ENCODE peak calls at places on chromosomes 6 and 20, in seven cellular contexts. B is epithelial cell of prostate; L is hepatic stellate cell; D is NCI-H774; Q is occipital lobe; I is activated T-cell treated with anti-CD3 and anti-CD28 coated beads, Interleukin-2, amount 50 U/mL, for 72 hours; O is activated T-helper 9 cell treated with anti-CD3 and anti-CD28 coated beads, Interleukin-2, amount 50 U/mL, for 16 hours. E is an unnamed sample.

GRCh38 chr20:56653221-56653620 is 24.1 kb downstream of the TFAP2C start:
- DNase-seq in O (no peak), I (no peak), L (no peak), D (no peak), Q (no peak), B (no peak), E (no peak)

GRCh38 chr6:133245033-133245903 is 4.1 kb downstream of the EYA4 start:
- DNase-seq in D (no peak), I (no peak), O (no peak), Q (no peak), L (no peak), B (no peak), E (no peak)

GRCh38 chr6:15320683-15321082 is 74.8 kb downstream of the JARID2 start:
- DNase-seq in O (no peak), Q (no peak), I (no peak), B (no peak), D (no peak), L (no peak), E (no peak)

GRCh38 chr20:31605902-31606677 is 1.0 kb downstream of the ID1 start:
- DNase-seq in I (no peak), Q (no peak), B (no peak), D (no peak), O (no peak), L (no peak), E (peak; percentile 44)

GRCh38 chr6:47371139-47371874 is 61.6 kb upstream of the TNFRSF21 start:
- DNase-seq in B (no peak), L (no peak), Q (no peak), O (no peak), I (no peak), D (no peak), E (no peak)

GRCh38 chr6:128358111-128358780 is 162.2 kb downstream of the PTPRK start:
- DNase-seq in L (peak; percentile 6), Q (no peak), B (no peak), I (no peak), O (no peak), D (no peak), E (no peak)

GRCh38 chr20:4781211-4781610 is 59.5 kb downstream of the PRND start:
- DNase-seq in D (no peak), Q (no peak), O (no peak), B (no peak), L (no peak), I (no peak), E (no peak)

GRCh38 chr6:28585335-28585734 is 59.7 kb downstream of the GPX5 start:
- DNase-seq in D (no peak), B (no peak), L (no peak), Q (no peak), I (no peak), O (no peak), E (no peak)

GRCh38 chr6:136249336-136249735 is 775 bp downstream of the MTFR2 start:
- DNase-seq in Q (no peak), O (no peak), D (no peak), B (no peak), I (no peak), L (no peak), E (no peak)

GRCh38 chr6:135600086-135600702 is 102.7 kb upstream of the AHI1 start:
- DNase-seq in B (no peak), Q (no peak), D (peak; percentile 70), L (no peak), I (no peak), O (no peak), E (no peak)

GRCh38 chr6:41155132-41155805 is 1.1 kb upstream of the TREML1 start:
- DNase-seq in L (no peak), B (no peak), I (no peak), D (no peak), O (no peak), Q (no peak), E (no peak)

GRCh38 chr6:9540534-9541126 is 874.2 kb downstream of the TFAP2A start:
- DNase-seq in I (peak; percentile 7), L (no peak), Q (no peak), D (peak; percentile 4), O (no peak), B (no peak), E (no peak)

GRCh38 chr6:12993283-12993898 is 276.8 kb downstream of the PHACTR1 start:
- DNase-seq in L (no peak), D (no peak), O (no peak), I (no peak), B (no peak), Q (no peak), E (no peak)

GRCh38 chr6:143099647-143100046 is 39.0 kb downstream of the AIG1 start:
- DNase-seq in B (no peak), O (no peak), Q (no peak), I (no peak), L (no peak), D (peak; percentile 22), E (no peak)